ENCODE peak calls at places on chromosomes 4 and X, in five cellular contexts. M is psoas muscle; Z is CD4-positive, alpha-beta T cell; O is adrenal gland; G is MG63. X is an unnamed sample.

GRCh38 chr4:31193516-31193915 is 473.3 kb downstream of the PCDH7 start:
- DNase-seq in O (no peak), M (no peak), Z (no peak), G (no peak), X (no peak)

GRCh38 chr4:10115657-10116624 is 658 bp downstream of the WDR1 start:
- DNase-seq in O (peak; percentile 56), M (peak; percentile 71), Z (peak; percentile 57), G (peak; percentile 43), X (peak; percentile 72)

GRCh38 chr4:37767546-37767945 is 58.9 kb upstream of the PGM2 start:
- DNase-seq in M (peak; percentile 69), Z (no peak), O (peak; percentile 74), G (peak; percentile 6), X (no peak)

GRCh38 chr4:167715176-167715575 is 377.2 kb upstream of the ANXA10 start:
- DNase-seq in M (no peak), Z (no peak), G (no peak), O (no peak), X (no peak)

GRCh38 chrX:106952988-106953387 is 32.8 kb downstream of the CLDN2 start:
- DNase-seq in Z (no peak), O (no peak), M (no peak), G (no peak), X (no peak)

GRCh38 chr4:108001540-108001939 is 11.9 kb downstream of the HADH start:
- DNase-seq in O (no peak), M (no peak), Z (no peak), G (no peak), X (no peak)

GRCh38 chrX:109940411-109940810 is 62.5 kb upstream of the TMEM164 start:
- DNase-seq in O (no peak), Z (no peak), M (no peak), G (no peak), X (no peak)

GRCh38 chrX:131792789-131793462 is 230.2 kb upstream of the STK26 start:
- DNase-seq in O (no peak), M (peak; percentile 87), Z (no peak), G (no peak), X (no peak)

GRCh38 chrX:28668957-28669356 is 81.7 kb downstream of the IL1RAPL1 start:
- DNase-seq in M (no peak), Z (no peak), G (no peak), O (no peak), X (no peak)

GRCh38 chr4:153241295-153241694 is 37.1 kb downstream of the TRIM2 start:
- DNase-seq in M (no peak), Z (no peak), O (no peak), G (no peak), X (no peak)

GRCh38 chr4:53809816-53810215 is 218.5 kb upstream of the LNX1 start:
- DNase-seq in Z (no peak), O (no peak), M (no peak), G (no peak), X (no peak)

GRCh38 chr4:185358514-185359433 is 37.0 kb downstream of the LRP2BP start:
- DNase-seq in Z (no peak), O (no peak), M (no peak), G (peak; percentile 5), X (no peak)

GRCh38 chr4:104591505-104591904 is 96.8 kb upstream of the CXXC4 start:
- DNase-seq in M (no peak), G (no peak), O (no peak), Z (no peak), X (no peak)

GRCh38 chr4:181502611-181503010 is 740.6 kb upstream of the TENM3 start:
- DNase-seq in G (no peak), O (no peak), M (no peak), Z (no peak), X (no peak)

GRCh38 chr4:26039950-26040349 is 125.9 kb downstream of the SMIM20 start:
- DNase-seq in G (no peak), Z (no peak), O (no peak), M (no peak), X (no peak)

GRCh38 chr4:4417886-4418285 is 31.0 kb downstream of the NSG1 start:
- DNase-seq in M (no peak), G (no peak), Z (no peak), O (no peak), X (peak; percentile 6)

GRCh38 chrX:45842916-45843315 is 642.2 kb upstream of the DIPK2B start:
- DNase-seq in G (no peak), M (no peak), O (no peak), Z (no peak), X (no peak)

GRCh38 chrX:141278306-141278705 is 36.0 kb upstream of the SPANXC start:
- DNase-seq in O (peak; percentile 8), Z (no peak), M (no peak), G (no peak), X (no peak)

GRCh38 chr4:169201144-169202124 is 69.3 kb downstream of the SH3RF1 start:
- DNase-seq in M (no peak), G (no peak), Z (no peak), O (no peak), X (no peak)

GRCh38 chr4:138938371-138938699 is 77.2 kb upstream of the NOCT start:
- DNase-seq in Z (no peak), G (no peak), M (no peak), O (no peak), X (no peak)

GRCh38 chr4:78688385-78688784 is 87.8 kb upstream of the BMP2K start:
- DNase-seq in O (no peak), G (no peak), M (no peak), Z (no peak), X (no peak)

GRCh38 chrX:30577362-30577961 is at the start of gene TASL:
- DNase-seq in Z (no peak), M (no peak), O (peak; percentile 10), G (no peak), X (no peak)

GRCh38 chr4:72152731-72153130 is 120.9 kb downstream of the NPFFR2 start:
- DNase-seq in O (no peak), Z (no peak), G (no peak), M (no peak), X (no peak)

GRCh38 chr4:88246600-88246999 is 37.8 kb downstream of the PPM1K start:
- DNase-seq in O (no peak), Z (no peak), G (no peak), M (no peak), X (no peak)

GRCh38 chr4:149708513-149709175 is 107.0 kb downstream of the IQCM start:
- DNase-seq in Z (no peak), O (no peak), G (no peak), M (no peak), X (no peak)

GRCh38 chr4:18934197-18934596 is 912.6 kb upstream of the LCORL start:
- DNase-seq in G (no peak), Z (no peak), O (no peak), M (no peak), X (no peak)

GRCh38 chr4:18935956-18936355 is 914.4 kb upstream of the LCORL start:
- DNase-seq in G (no peak), O (no peak), Z (no peak), M (no peak), X (no peak)

GRCh38 chr4:18938343-18939109 is 917.0 kb upstream of the LCORL start:
- DNase-seq in G (no peak), Z (no peak), M (no peak), O (no peak), X (no peak)

GRCh38 chr4:18937080-18937479 is 915.5 kb upstream of the LCORL start:
- DNase-seq in O (no peak), Z (no peak), G (no peak), M (no peak), X (no peak)

GRCh38 chr4:18937746-18938145 is 916.2 kb upstream of the LCORL start:
- DNase-seq in O (no peak), Z (no peak), G (no peak), M (no peak), X (no peak)
- H3K9me3 ChIP-seq in O (no peaks in the 10 kb centered on the region), Z (no peaks in the 10 kb centered on the region), G (no peaks in the 10 kb centered on the region), M (no peaks in the 10 kb centered on the region), X (no peaks in the 10 kb centered on the region)

DNA sequence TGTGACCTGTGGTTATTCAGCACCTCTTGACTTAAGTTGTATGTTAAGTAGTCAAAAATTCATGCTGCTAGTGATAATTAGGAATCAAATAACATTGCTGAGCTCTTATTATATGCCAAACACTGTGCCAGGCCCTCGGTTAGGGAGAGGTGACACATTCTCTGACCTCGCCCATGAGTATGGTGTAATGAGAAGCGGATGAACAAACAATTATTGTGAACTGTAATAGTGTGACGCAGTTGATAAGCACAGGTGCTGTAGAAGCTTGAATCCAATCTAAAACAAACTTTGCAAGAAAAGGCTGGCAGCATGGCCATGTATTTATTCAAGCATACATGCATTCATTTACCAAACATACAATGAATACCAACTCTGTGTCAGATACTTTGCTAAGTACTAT is 303.5 kb upstream of the HS3ST1 start:
- DNase-seq in O (no peak), Z (no peak), G (no peak), M (no peak), X (no peak)
- H3K9me3 ChIP-seq in O (no peaks in the 10 kb centered on the region), Z (no peaks in the 10 kb centered on the region), G (no peaks in the 10 kb centered on the region), M (no peaks in the 10 kb centered on the region), X (no peaks in the 10 kb centered on the region)

DNA sequence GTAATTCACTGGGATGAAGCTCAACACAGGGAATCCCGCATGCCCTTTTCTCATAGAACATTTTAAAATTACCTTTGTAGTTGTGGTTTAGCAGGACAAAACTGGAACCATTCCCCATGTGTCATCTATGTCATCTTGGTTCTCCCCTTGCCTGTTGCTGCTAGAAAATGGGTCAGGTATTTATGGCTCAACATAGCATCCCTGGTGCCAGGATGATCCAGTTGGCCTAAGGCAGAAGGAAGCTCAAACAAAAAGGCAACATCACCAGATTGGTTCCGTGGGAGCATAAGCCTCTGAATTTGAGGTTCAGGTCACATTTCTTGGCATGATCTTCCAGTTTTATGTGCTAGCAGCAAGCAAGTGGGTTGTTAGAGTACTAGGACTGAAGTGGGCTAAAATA is 552.6 kb upstream of the BOD1L1 start:
- DNase-seq in M (no peak), G (no peak), Z (no peak), O (no peak), X (no peak)
- H3K9me3 ChIP-seq in M (no peaks in the 10 kb centered on the region), G (no peaks in the 10 kb centered on the region), Z (no peaks in the 10 kb centered on the region), O (no peaks in the 10 kb centered on the region), X (no peaks in the 10 kb centered on the region)

GRCh38 chrX:80550722-80551121 is 130.5 kb downstream of the TENT5D start:
- DNase-seq in Z (no peak), O (no peak), G (peak; percentile 7), M (no peak), X (no peak)

DNA sequence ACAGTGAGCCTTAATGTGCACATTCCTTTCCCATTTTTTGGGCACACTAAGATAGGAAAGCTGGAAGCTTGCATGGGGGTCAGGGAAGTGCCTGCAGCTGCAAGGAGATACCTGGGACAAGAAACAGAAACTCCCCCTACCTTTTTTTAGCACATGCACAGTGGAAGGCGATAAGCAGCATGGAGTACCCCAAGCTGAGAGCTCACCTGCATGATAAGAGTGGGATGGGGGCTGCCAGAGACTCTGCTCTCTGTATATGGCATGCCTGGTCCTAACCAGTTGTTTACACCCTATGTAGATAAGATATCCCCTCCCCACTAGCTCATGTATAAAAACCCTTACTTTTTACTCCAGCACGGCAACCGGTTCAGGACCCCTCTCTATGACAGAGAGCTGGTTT is 135.9 kb downstream of the TENT5D start:
- DNase-seq in M (no peak), O (no peak), Z (no peak), G (no peak), X (no peak)
- H3K9me3 ChIP-seq in M (no peaks in the 10 kb centered on the region), O (no peaks in the 10 kb centered on the region), Z (no peaks in the 10 kb centered on the region), G (no peaks in the 10 kb centered on the region), X (no peaks in the 10 kb centered on the region)

DNA sequence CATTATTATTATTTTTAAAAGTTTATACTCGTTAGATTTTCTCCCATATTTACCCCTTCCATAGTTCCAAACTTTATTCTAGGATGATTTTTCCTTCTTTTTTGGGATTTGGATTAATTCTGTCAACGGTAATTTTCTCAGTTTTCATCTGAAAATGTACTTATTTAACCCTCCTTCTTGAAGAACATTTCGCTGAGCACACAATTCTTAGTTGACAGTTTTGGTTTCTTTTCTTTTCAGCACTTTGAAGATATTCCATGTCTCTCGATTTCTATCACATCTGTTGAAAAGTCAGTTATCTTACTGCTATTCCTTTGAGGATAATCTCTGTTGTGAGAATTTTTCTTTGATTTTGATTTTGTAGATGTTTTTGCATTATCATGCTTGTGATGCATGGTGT is 85.2 kb downstream of the SCLT1 start:
- DNase-seq in Z (no peak), O (no peak), M (no peak), G (no peak), X (no peak)
- H3K9me3 ChIP-seq in Z (peaks cover 32% of the 10 kb centered on the region), O (peaks cover 7% of the 10 kb centered on the region), M (peaks cover 27% of the 10 kb centered on the region), G (peaks cover 4% of the 10 kb centered on the region), X (peaks cover 3% of the 10 kb centered on the region)

X was measured in T-helper 17 cell.